ENCODE peak calls at places on chromosomes 1 and 21, in seven cellular contexts. Z, E, O, F, S, M and J are unnamed samples.

GRCh38 chr1:185477638-185478216 is 160.7 kb upstream of the IVNS1ABP start:
- DNase-seq in Z (no peak), E (no peak), O (no peak), F (no peak), S (no peak), M (peak; percentile 15), J (no peak)

GRCh38 chr1:154819628-154820590 is 50.2 kb downstream of the KCNN3 start:
- DNase-seq in Z (no peak), E (peak; percentile 48), O (peak; percentile 5), F (no peak), S (no peak), M (no peak), J (peak; percentile 65)

GRCh38 chr1:7572654-7573152 is 198.4 kb upstream of the VAMP3 start:
- DNase-seq in Z (no peak), E (no peak), O (no peak), F (no peak), S (no peak), M (no peak), J (no peak)

GRCh38 chr1:226365166-226365565 is 42.7 kb downstream of the PARP1 start:
- DNase-seq in Z (no peak), E (no peak), O (no peak), F (no peak), S (no peak), M (no peak), J (no peak)

GRCh38 chr21:30434033-30434631 is 4.1 kb downstream of the KRTAP13-4 start:
- DNase-seq in Z (no peak), E (peak; percentile 78), O (no peak), F (no peak), S (no peak), M (peak; percentile 13), J (peak; percentile 23)

GRCh38 chr1:177871633-177872562 is 98.0 kb downstream of the SEC16B start:
- DNase-seq in Z (no peak), E (no peak), O (no peak), F (no peak), S (no peak), M (no peak), J (peak; percentile 7)

GRCh38 chr1:199084293-199084692 is 445.5 kb downstream of the PTPRC start:
- DNase-seq in Z (no peak), E (no peak), O (no peak), F (no peak), S (no peak), M (no peak), J (no peak)

GRCh38 chr1:208907785-208908184 is 663.6 kb upstream of the PLXNA2 start:
- DNase-seq in Z (no peak), E (no peak), O (no peak), F (no peak), S (no peak), M (no peak), J (no peak)

GRCh38 chr1:157219182-157219581 is 81.0 kb upstream of the ETV3 start:
- DNase-seq in Z (no peak), E (no peak), O (no peak), F (no peak), S (no peak), M (no peak), J (no peak)

GRCh38 chr1:213249395-213249794 is 198.4 kb downstream of the RPS6KC1 start:
- DNase-seq in Z (no peak), E (no peak), O (no peak), F (no peak), S (no peak), M (no peak), J (no peak)

GRCh38 chr1:193543259-193543658 is 356.8 kb upstream of the B3GALT2 start:
- DNase-seq in Z (no peak), E (no peak), O (no peak), F (no peak), S (no peak), M (no peak), J (no peak)

GRCh38 chr21:43273708-43274021 is 104.9 kb downstream of the CRYAA start:
- DNase-seq in Z (peak; percentile 16), E (no peak), O (no peak), F (no peak), S (no peak), M (no peak), J (no peak)

GRCh38 chr1:203556047-203556851 is 62.3 kb downstream of the OPTC start:
- DNase-seq in Z (peak; percentile 92), E (no peak), O (no peak), F (no peak), S (peak; percentile 86), M (peak; percentile 65), J (no peak)

GRCh38 chr1:6651889-6652288 is 27.2 kb downstream of the THAP3 start:
- DNase-seq in Z (no peak), E (no peak), O (no peak), F (no peak), S (no peak), M (no peak), J (no peak)

GRCh38 chr1:6026095-6026809 is 19.4 kb upstream of the KCNAB2 start:
- DNase-seq in Z (peak; percentile 89), E (no peak), O (peak; percentile 91), F (peak; percentile 50), S (peak; percentile 81), M (peak; percentile 59), J (peak; percentile 93)

GRCh38 chr1:2560299-2561073 is 4.3 kb downstream of the TNFRSF14 start:
- DNase-seq in Z (no peak), E (no peak), O (no peak), F (no peak), S (no peak), M (no peak), J (no peak)

GRCh38 chr1:85230305-85230977 is 29.0 kb downstream of the C1orf52 start:
- DNase-seq in Z (no peak), E (peak; percentile 23), O (peak; percentile 21), F (no peak), S (no peak), M (no peak), J (no peak)

GRCh38 chr1:222454782-222455181 is 93.1 kb downstream of the HHIPL2 start:
- DNase-seq in Z (peak; percentile 46), E (no peak), O (no peak), F (no peak), S (no peak), M (no peak), J (no peak)

GRCh38 chr21:42189860-42190491 is 29.0 kb upstream of the ABCG1 start:
- DNase-seq in Z (no peak), E (no peak), O (no peak), F (no peak), S (no peak), M (no peak), J (no peak)

GRCh38 chr1:165169028-165169427 is 187.5 kb downstream of the LMX1A start:
- DNase-seq in Z (no peak), E (peak; percentile 93), O (no peak), F (no peak), S (no peak), M (no peak), J (no peak)

GRCh38 chr1:221439734-221440436 is 302.0 kb downstream of the DUSP10 start:
- DNase-seq in Z (no peak), E (peak; percentile 99), O (no peak), F (no peak), S (no peak), M (no peak), J (no peak)

GRCh38 chr1:205907794-205908193 is 35.5 kb downstream of the SLC26A9 start:
- DNase-seq in Z (no peak), E (peak; percentile 74), O (no peak), F (no peak), S (no peak), M (no peak), J (peak; percentile 10)

GRCh38 chr1:13756557-13757315 is 56.7 kb downstream of the PRDM2 start:
- DNase-seq in Z (no peak), E (no peak), O (no peak), F (no peak), S (no peak), M (no peak), J (no peak)
- H3K27ac ChIP-seq in Z (peak overlapping the region; percentile 57), E (no peak overlapping the region), O (no peak overlapping the region), F (no peak overlapping the region), S (peak overlapping the region; percentile 30), M (no peak overlapping the region), J (no peak overlapping the region)

GRCh38 chr1:19410393-19410792 is 74.9 kb downstream of the CAPZB start:
- DNase-seq in Z (no peak), E (no peak), O (no peak), F (no peak), S (no peak), M (no peak), J (no peak)

GRCh38 chr1:19409477-19410086 is 75.8 kb downstream of the CAPZB start:
- DNase-seq in Z (no peak), E (no peak), O (no peak), F (no peak), S (no peak), M (no peak), J (no peak)

GRCh38 chr1:19412654-19413053 is 72.7 kb downstream of the CAPZB start:
- DNase-seq in Z (no peak), E (peak; percentile 45), O (no peak), F (no peak), S (no peak), M (no peak), J (no peak)

GRCh38 chr1:19413999-19414398 is 71.3 kb downstream of the CAPZB start:
- DNase-seq in Z (no peak), E (no peak), O (no peak), F (no peak), S (no peak), M (no peak), J (no peak)

GRCh38 chr1:19411612-19412011 is 73.7 kb downstream of the CAPZB start:
- DNase-seq in Z (no peak), E (no peak), O (no peak), F (no peak), S (no peak), M (no peak), J (peak; percentile 71)
- H3K27ac ChIP-seq in Z (no peak overlapping the region), E (no peak overlapping the region), O (no peak overlapping the region), F (no peak overlapping the region), S (peak overlapping the region; percentile 85), M (no peak overlapping the region), J (no peak overlapping the region)

GRCh38 chr1:150575518-150576366 is 3.7 kb downstream of the MCL1 start:
- DNase-seq in Z (no peak), E (no peak), O (no peak), F (no peak), S (no peak), M (no peak), J (no peak)
- H3K27ac ChIP-seq in Z (peak overlapping the region; percentile 100), E (peak overlapping the region; percentile 2), O (peak overlapping the region; percentile 99), F (peak overlapping the region; percentile 27), S (peak overlapping the region; percentile 99), M (peak overlapping the region; percentile 97), J (peak overlapping the region; percentile 85)

GRCh38 chr1:61757945-61758344 is 15.7 kb downstream of the PATJ start:
- DNase-seq in Z (no peak), E (no peak), O (no peak), F (no peak), S (no peak), M (no peak), J (no peak)

GRCh38 chr1:61752921-61753389 is 10.7 kb downstream of the PATJ start:
- DNase-seq in Z (no peak), E (no peak), O (no peak), F (no peak), S (no peak), M (no peak), J (no peak)

GRCh38 chr1:61756773-61757172 is 14.5 kb downstream of the PATJ start:
- DNase-seq in Z (no peak), E (no peak), O (no peak), F (no peak), S (no peak), M (no peak), J (no peak)

GRCh38 chr1:61754545-61754944 is 12.3 kb downstream of the PATJ start:
- DNase-seq in Z (no peak), E (peak; percentile 90), O (no peak), F (no peak), S (no peak), M (no peak), J (no peak)

GRCh38 chr1:61753998-61754508 is 11.8 kb downstream of the PATJ start:
- DNase-seq in Z (no peak), E (peak; percentile 21), O (no peak), F (no peak), S (no peak), M (no peak), J (no peak)
- H3K27ac ChIP-seq in Z (no peak overlapping the region), E (peak overlapping the region; percentile 64), O (no peak overlapping the region), F (no peak overlapping the region), S (no peak overlapping the region), M (no peak overlapping the region), J (no peak overlapping the region)